ENCODE peak calls at places on chromosomes 13 and 19, in four cellular contexts. G, D, N and X are unnamed samples.

GRCh38 chr13:110306960-110307696 is at the start of the genes COL4A1 and COL4A2:
- DNase-seq in G (no peak), N (no peak), D (no peak), X (peak)

GRCh38 chr13:110925023-110925608 is 10.2 kb upstream of the ANKRD10 start:
- DNase-seq in D (peak), N (no peak), G (no peak), X (no peak)

GRCh38 chr19:12782424-12783225 is 7.3 kb upstream of the HOOK2 start:
- DNase-seq in G (no peak), D (peak), N (no peak), X (peak)

GRCh38 chr19:58572818-58573657 is at the start of gene MZF1:
- DNase-seq in D (peak), G (peak), N (peak), X (peak)

GRCh38 chr13:90680826-90681225 is 666.7 kb upstream of the MIR17HG start:
- DNase-seq in D (no peak), N (no peak), G (no peak), X (no peak)

GRCh38 chr13:36370108-36370429 is 23.9 kb upstream of the SPART start:
- DNase-seq in G (no peak), N (no peak), D (no peak), X (no peak)

GRCh38 chr19:719636-720377 is 11.1 kb downstream of the PALM start:
- DNase-seq in D (peak), G (no peak), N (no peak), X (no peak)

GRCh38 chr19:15379996-15380647 is 535 bp upstream of the AKAP8 start:
- DNase-seq in G (peak), D (peak), N (no peak), X (peak)

GRCh38 chr19:33040994-33041827 is 23.5 kb downstream of the RHPN2 start:
- DNase-seq in G (peak), N (peak), D (no peak), X (no peak)

GRCh38 chr13:114149774-114150740 is 17.6 kb upstream of the RASA3 start:
- DNase-seq in G (no peak), D (no peak), N (no peak), X (no peak)

GRCh38 chr13:67071918-67072598 is 158.1 kb downstream of the PCDH9 start:
- DNase-seq in D (no peak), G (no peak), N (no peak), X (no peak)

GRCh38 chr13:67069117-67069767 is 160.9 kb downstream of the PCDH9 start:
- DNase-seq in N (no peak), G (peak), D (no peak), X (peak)

GRCh38 chr13:67075239-67075638 is 154.9 kb downstream of the PCDH9 start:
- DNase-seq in G (no peak), N (no peak), D (no peak), X (peak)

GRCh38 chr13:67064920-67065319 is 165.2 kb downstream of the PCDH9 start:
- DNase-seq in D (no peak), G (no peak), N (no peak), X (no peak)

GRCh38 chr13:67070306-67070705 is 159.8 kb downstream of the PCDH9 start:
- DNase-seq in D (no peak), G (no peak), N (no peak), X (no peak)
- H3K27ac ChIP-seq in D (no peak), G (peak), N (no peak), X (no peak)

DNA sequence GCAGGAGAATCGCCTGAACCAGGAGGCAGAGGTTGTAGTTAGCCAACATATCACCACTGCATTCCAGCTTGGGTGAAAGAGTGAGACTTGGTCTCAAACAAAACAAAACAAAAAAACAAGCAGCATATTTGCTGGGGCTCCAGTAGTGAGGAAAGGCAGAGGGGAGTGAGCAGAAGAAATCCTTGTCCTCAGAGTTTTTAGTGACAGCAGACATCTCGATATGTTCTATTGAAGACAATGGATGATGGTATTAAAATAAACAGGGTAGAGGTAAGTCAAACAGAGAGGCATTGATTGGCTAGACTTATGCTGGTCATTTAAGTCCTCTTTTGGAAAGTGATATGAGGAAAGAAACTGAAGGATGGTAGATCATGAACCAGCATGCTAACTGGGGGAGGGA is 19.0 kb downstream of the NLRP7 start:
- DNase-seq in G (no peak), N (no peak), D (no peak), X (no peak)
- TF ChIP-seq ELK1 in G (no peak), N (no peak), D (no peak), X (no peak)

DNA sequence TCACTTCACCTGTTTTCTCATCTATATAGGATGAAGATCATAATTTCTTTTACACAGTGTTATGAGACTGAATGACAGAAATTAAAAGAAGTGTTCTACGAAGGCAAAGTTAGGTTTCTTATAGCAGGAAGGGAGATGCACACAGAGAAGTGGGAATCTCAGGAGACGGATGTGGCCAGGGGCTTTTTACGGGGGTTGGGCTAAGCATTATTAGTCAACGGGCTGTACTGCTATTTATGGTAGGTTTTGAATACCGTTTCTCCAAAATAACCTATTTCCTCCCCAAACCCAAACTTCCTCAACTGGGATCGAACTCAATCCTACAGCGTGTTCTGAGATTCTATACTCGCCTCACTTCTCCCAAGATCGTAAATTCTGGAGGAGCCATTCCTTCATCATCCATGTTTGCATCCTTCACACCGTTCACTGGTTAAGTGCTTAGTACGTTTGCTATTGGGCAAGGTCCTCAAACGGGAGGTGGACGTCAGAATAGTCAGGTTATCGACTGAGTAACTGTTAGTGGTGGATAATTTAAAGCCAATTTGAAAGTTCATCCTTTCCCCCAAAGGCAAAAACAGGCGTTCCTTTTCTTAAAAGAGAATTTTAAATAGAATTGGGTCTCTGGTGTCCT is 1.2 kb upstream of the TRIM13 start:
- DNase-seq in G (no peak), N (peak), D (no peak), X (no peak)
- H3K27ac ChIP-seq in G (peak), N (peak), D (peak), X (peak)

DNA sequence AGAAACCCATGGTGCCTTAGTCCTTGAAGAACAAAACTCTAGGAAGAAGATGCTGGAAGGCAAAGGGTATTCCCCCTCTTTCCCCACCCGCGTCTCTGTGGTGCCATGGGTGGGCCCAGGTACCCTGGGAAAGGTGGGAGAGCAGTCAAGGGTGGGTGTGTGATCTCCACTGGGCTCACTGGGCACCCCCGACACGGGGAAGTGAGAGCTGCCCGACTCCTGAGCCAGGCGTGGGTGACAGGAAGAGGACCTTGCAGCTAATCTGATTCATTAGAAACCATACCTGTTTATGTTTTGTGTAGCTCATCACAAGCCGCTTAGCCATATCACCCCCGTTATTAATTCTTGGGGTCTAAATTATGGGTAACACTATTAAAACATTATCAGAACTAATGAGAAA is 77.5 kb downstream of the ZIC5 start:
- DNase-seq in D (no peak), G (no peak), N (no peak), X (no peak)
- TF ChIP-seq ELK1 in D (no peak), G (no peak), N (no peak), X (no peak)

DNA sequence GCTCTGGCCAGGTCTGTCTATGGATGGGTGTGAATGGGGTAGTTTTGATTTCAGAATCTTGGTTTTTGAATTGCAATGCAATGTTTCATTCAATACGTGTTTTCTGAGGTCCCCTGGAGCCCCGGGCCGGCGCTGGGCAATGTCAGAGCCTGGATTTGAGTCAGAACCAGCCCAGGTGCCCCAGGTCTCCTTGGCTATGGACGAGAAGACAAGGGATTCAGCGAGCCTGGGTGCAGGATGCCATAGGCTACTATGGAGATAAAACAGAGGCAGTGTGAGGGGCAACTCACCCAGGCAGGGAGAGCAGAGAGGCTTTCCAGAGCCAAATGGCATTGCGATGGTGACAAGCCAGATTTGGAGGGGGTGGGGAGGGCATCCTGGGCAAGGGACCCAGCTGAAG is 1.2 kb upstream of the RPL13A start:
- DNase-seq in G (no peak), D (no peak), N (no peak), X (no peak)
- H3K27ac ChIP-seq in G (peak), D (peak), N (no peak), X (no peak)

DNA sequence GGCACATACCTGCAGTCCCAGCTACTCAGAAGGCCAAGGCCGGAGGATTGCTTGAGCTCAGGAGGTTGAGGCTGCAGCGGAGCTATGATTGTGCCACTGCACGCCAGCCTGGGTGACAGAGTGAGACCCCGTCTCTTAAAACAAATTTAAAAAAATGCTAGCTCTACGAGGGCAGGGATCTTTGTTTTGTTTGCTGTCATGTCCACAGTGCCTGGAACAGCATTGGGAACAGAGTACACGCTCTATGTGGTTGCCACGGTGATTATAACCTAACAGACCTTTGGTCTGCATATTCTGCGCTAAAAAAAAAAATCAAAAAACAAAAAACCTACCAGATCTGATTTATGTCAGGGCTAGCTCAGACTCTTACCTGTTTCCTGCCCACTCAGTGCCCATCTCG is 2.2 kb upstream of the SHFL start:
- DNase-seq in N (no peak), G (no peak), D (no peak), X (no peak)
- TF ChIP-seq ELK1 in N (no peak), G (no peak), D (no peak), X (no peak)